ENCODE peak calls at places on chromosomes 2 and 18, in five cellular contexts. R is transverse colon, Z is astrocyte, M is OCI-LY7, B is coronary artery. G is an unnamed sample.
A peak's percentile ranks its signal among the peaks of the same experiment; 100 is the strongest.

GRCh38 chr18:10591891-10592290 is 66.1 kb downstream of the NAPG start:
- DNase-seq in B (no peak), Z (no peak), R (no peak), M (peak; percentile 1), G (peak; percentile 21)

GRCh38 chr2:75565523-75566449 is 5.0 kb upstream of the EVA1A start:
- DNase-seq in M (no peak), B (no peak), R (no peak), Z (no peak), G (no peak)

GRCh38 chr2:43051316-43051715 is 175.1 kb downstream of the ZFP36L2 start:
- DNase-seq in Z (peak; percentile 72), R (peak; percentile 48), M (no peak), B (no peak), G (no peak)

GRCh38 chr2:37322368-37322767 is 2.3 kb downstream of the PRKD3 start:
- DNase-seq in M (peak; percentile 50), Z (peak; percentile 42), B (no peak), R (no peak), G (peak; percentile 8)

GRCh38 chr2:230938516-230939065 is 13.5 kb upstream of the GPR55 start:
- DNase-seq in M (no peak), B (peak; percentile 38), R (no peak), Z (no peak), G (no peak)

GRCh38 chr2:158378926-158379325 is 77.6 kb downstream of the CCDC148 start:
- DNase-seq in M (no peak), R (no peak), Z (no peak), B (no peak), G (no peak)

GRCh38 chr2:229974271-229974670 is 52.0 kb downstream of the FBXO36 start:
- DNase-seq in Z (peak; percentile 75), R (no peak), M (no peak), B (no peak), G (no peak)

GRCh38 chr2:30615926-30616325 is 168.9 kb downstream of the LCLAT1 start:
- DNase-seq in B (no peak), Z (no peak), R (no peak), M (no peak), G (no peak)

GRCh38 chr2:53353372-53354111 is 414.1 kb upstream of the CHAC2 start:
- DNase-seq in Z (no peak), R (peak; percentile 73), M (no peak), B (no peak), G (no peak)

GRCh38 chr2:73218298-73218697 is 4.3 kb downstream of the SMYD5 start:
- DNase-seq in R (no peak), Z (no peak), B (no peak), M (no peak), G (no peak)

GRCh38 chr2:2940061-2940460 is 437.6 kb downstream of the EIPR1 start:
- DNase-seq in R (no peak), M (no peak), B (no peak), Z (no peak), G (no peak)

GRCh38 chr2:28412625-28413151 is 20.0 kb downstream of the FOSL2 start:
- DNase-seq in Z (no peak), M (no peak), B (no peak), R (no peak), G (no peak)

GRCh38 chr2:1564506-1564905 is 151.2 kb downstream of the TPO start:
- DNase-seq in B (no peak), Z (no peak), R (no peak), M (no peak), G (no peak)

GRCh38 chr18:63137999-63138448 is 181.5 kb downstream of the BCL2 start:
- DNase-seq in M (peak; percentile 74), Z (no peak), R (no peak), B (no peak), G (peak; percentile 81)

GRCh38 chr2:204483497-204484164 is 61.6 kb upstream of the PARD3B start:
- DNase-seq in Z (no peak), M (no peak), R (no peak), B (no peak), G (no peak)

GRCh38 chr2:153487482-153487881 is 8.9 kb upstream of the RPRM start:
- DNase-seq in B (no peak), M (no peak), R (no peak), Z (no peak), G (no peak)

GRCh38 chr2:49753344-49753930 is 599.1 kb upstream of the FSHR start:
- DNase-seq in Z (no peak), R (no peak), M (no peak), B (no peak), G (no peak)

GRCh38 chr2:237685408-237685807 is 58.0 kb downstream of the LRRFIP1 start:
- DNase-seq in Z (no peak), R (no peak), M (no peak), B (no peak), G (no peak)

GRCh38 chr2:24658531-24659202 is 134.5 kb downstream of the PTRHD1 start:
- DNase-seq in Z (no peak), R (no peak), M (no peak), B (no peak), G (no peak)

GRCh38 chr2:71597749-71598148 is 144.4 kb downstream of the DYSF start:
- DNase-seq in B (no peak), M (no peak), R (no peak), Z (no peak), G (no peak)

GRCh38 chr2:179355881-179356280 is 91.2 kb upstream of the SESTD1 start:
- DNase-seq in R (no peak), B (no peak), Z (no peak), M (no peak), G (no peak)

GRCh38 chr2:75595541-75596395 is 35.0 kb upstream of the EVA1A start:
- DNase-seq in M (no peak), Z (peak; percentile 96), R (no peak), B (no peak), G (no peak)

GRCh38 chr18:37611623-37612279 is 46.2 kb upstream of the CELF4 start:
- DNase-seq in B (no peak), M (no peak), Z (no peak), R (no peak), G (no peak)

GRCh38 chr2:158681816-158682215 is 113.3 kb upstream of the DAPL1 start:
- DNase-seq in M (no peak), Z (no peak), R (no peak), B (no peak), G (no peak)

GRCh38 chr18:46723856-46724415 is 32.9 kb downstream of the ST8SIA5 start:
- DNase-seq in Z (peak; percentile 15), B (no peak), M (no peak), R (no peak), G (no peak)

GRCh38 chr2:25383806-25384205 is 42.1 kb upstream of the DNMT3A start:
- DNase-seq in Z (no peak), M (no peak), R (no peak), B (no peak), G (no peak)

GRCh38 chr18:77056399-77057015 is 76.1 kb downstream of the MBP start:
- DNase-seq in R (no peak), M (no peak), Z (no peak), B (no peak), G (no peak)

GRCh38 chr2:3130889-3131635 is 246.6 kb downstream of the EIPR1 start:
- DNase-seq in R (no peak), M (no peak), B (no peak), Z (no peak), G (no peak)

GRCh38 chr18:74598350-74599001 is 806 bp downstream of the ZNF407 start:
- DNase-seq in R (peak; percentile 60), B (no peak), M (peak; percentile 70), Z (peak; percentile 39), G (peak; percentile 85)
- H3K4me3 ChIP-seq in R (peak overlapping the region; percentile 91), B (peak overlapping the region; percentile 99), M (peak overlapping the region; percentile 77), Z (peak overlapping the region; percentile 77), G (peak overlapping the region; percentile 61)

DNA sequence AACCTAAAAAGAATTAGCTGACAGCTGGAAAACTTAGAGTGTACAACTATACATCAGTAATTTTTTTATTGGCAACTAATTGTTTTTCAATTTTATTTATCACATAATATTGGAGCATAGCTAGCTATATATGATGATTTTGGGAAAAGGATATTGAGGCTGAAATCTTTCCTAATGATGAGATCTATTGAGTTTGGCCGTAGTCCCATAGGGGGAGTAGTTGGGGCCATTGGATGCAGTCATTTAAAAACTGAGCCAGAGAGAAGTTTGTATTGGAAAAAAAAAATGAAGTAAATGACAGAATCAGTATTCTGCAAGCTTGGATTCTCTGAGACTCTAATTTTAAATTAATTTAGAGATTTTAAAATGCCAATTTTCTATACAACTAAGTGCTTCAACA is 179.8 kb downstream of the LTBP1 start:
- DNase-seq in R (no peak), Z (no peak), B (no peak), M (no peak), G (no peak)
- TF ChIP-seq CTCF in R (no peak), Z (no peak), B (no peak), M (peak; percentile 54), G (no peak)

GRCh38 chr2:143885461-143885860 is 634.5 kb downstream of the ZEB2 start:
- DNase-seq in R (no peak), B (no peak), M (no peak), Z (peak; percentile 22), G (no peak)
- H3K4me3 ChIP-seq in R (no peak overlapping the region), B (no peak overlapping the region), M (no peak overlapping the region), Z (no peak overlapping the region), G (no peak overlapping the region)

GRCh38 chr2:131682122-131682944 is 154.6 kb downstream of the CCDC74A start:
- DNase-seq in M (peak; percentile 93), B (peak; percentile 86), Z (peak; percentile 77), R (peak; percentile 86), G (peak; percentile 93)
- TF ChIP-seq CTCF in M (peak; percentile 60), B (no peak), Z (no peak), R (no peak), G (peak; percentile 16)

GRCh38 chr2:172101707-172102158 is 967 bp downstream of the DLX2 start:
- DNase-seq in R (no peak), B (no peak), M (no peak), Z (no peak), G (no peak)

GRCh38 chr2:172100080-172101007 is 2.4 kb downstream of the DLX2 start:
- DNase-seq in R (no peak), Z (no peak), B (no peak), M (no peak), G (no peak)

GRCh38 chr2:172099472-172100079 is 3.1 kb downstream of the DLX2 start:
- DNase-seq in B (no peak), M (no peak), Z (no peak), R (no peak), G (no peak)

GRCh38 chr2:172102159-172102857 is 392 bp downstream of the DLX2 start:
- DNase-seq in Z (no peak), M (no peak), B (no peak), R (no peak), G (peak; percentile 31)

DNA sequence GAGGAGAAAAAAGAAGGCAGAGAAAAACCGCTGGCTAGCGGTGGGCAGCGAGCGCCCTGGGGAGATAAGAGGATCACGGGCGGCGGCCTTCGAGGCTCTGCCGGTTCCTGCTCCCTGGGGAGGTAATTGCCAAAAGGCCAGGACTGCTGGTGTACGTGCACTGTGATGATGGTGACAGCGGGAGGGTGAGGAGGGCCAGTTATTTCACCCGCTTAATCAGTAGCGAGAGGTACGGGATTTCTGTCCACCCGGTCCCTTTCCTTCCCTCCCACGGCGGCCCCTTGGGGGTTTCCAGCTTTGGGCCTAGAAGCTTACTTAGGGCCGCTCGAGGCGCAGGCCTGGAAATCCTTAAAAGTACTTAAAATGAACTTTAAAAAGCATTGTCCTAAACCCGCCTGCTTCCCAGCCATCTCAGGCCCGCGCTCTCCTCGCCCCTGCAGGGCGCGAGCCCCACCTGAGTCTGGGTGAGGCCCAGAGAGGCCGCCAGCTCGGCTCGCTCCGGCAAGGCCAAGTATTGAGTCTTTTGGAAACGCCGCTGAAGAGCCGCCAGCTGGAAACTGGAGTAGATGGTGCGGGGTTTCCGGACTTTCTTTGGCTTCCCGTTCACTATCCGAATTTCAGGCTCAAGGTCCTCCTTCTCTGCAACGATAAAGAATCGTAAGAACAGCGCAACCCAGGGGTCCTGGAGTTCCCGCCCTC is 1.5 kb downstream of the DLX2 start:
- DNase-seq in M (no peak), Z (no peak), R (no peak), B (no peak), G (no peak)
- H3K4me3 ChIP-seq in M (no peak overlapping the region), Z (peak overlapping the region; percentile 63), R (peak overlapping the region; percentile 6), B (peak overlapping the region; percentile 70), G (no peak overlapping the region)

G was measured in GM12865.